ENCODE peak calls at places on chromosomes 5 and 9, in nine cellular contexts. U is adrenal gland; Z is tibial nerve; R is skeletal muscle cell; F is A549; I is CD8-positive, alpha-beta memory T cell; D is SK-N-SH; C is epithelial cell of esophagus; S is GM12865. M is an unnamed sample.

GRCh38 chr9:120765910-120766309 is 27.3 kb downstream of the FBXW2 start:
- DNase-seq in C (no peak), I (no peak), S (no peak), D (no peak), U (no peak), Z (no peak), F (no peak), R (no peak), M (no peak)

GRCh38 chr9:110156902-110157301 is 51.1 kb downstream of the C9orf152 start:
- DNase-seq in F (no peak), I (no peak), R (no peak), U (peak), D (no peak), Z (peak), S (peak), C (no peak), M (no peak)

GRCh38 chr9:78369644-78370219 is 72.8 kb downstream of the PSAT1 start:
- DNase-seq in C (peak), U (peak), S (peak), R (peak), I (peak), Z (peak), D (peak), F (peak), M (peak)

GRCh38 chr5:153209687-153210086 is 280.8 kb upstream of the GRIA1 start:
- DNase-seq in F (no peak), Z (no peak), I (no peak), U (no peak), C (no peak), D (no peak), R (no peak), S (no peak), M (no peak)

GRCh38 chr5:77775773-77776605 is at the start of gene TBCA:
- DNase-seq in S (peak), Z (peak), F (peak), C (peak), U (peak), D (peak), R (peak), I (peak), M (peak)

GRCh38 chr5:73376618-73377170 is 71.9 kb downstream of the FOXD1 start:
- DNase-seq in F (no peak), R (no peak), Z (no peak), D (no peak), S (no peak), U (no peak), I (no peak), C (peak), M (no peak)

GRCh38 chr5:74477082-74477453 is 163.5 kb downstream of the ENC1 start:
- DNase-seq in F (no peak), S (no peak), I (no peak), U (no peak), R (no peak), D (peak), Z (no peak), C (no peak), M (no peak)

GRCh38 chr5:179858241-179858585 is 404 bp downstream of the MRNIP start:
- DNase-seq in Z (peak), D (peak), R (no peak), F (peak), C (peak), U (peak), S (peak), I (peak), M (peak)

GRCh38 chr9:130200038-130200979 is 28.1 kb downstream of the NCS1 start:
- DNase-seq in S (no peak), I (no peak), F (no peak), D (no peak), C (no peak), U (peak), R (no peak), Z (no peak), M (no peak)

GRCh38 chr9:113425072-113425471 is 14.5 kb downstream of the C9orf43 start:
- DNase-seq in R (no peak), C (no peak), D (no peak), U (no peak), Z (no peak), I (no peak), S (no peak), F (no peak), M (no peak)

GRCh38 chr9:7374966-7375650 is 424.5 kb downstream of the DMAC1 start:
- DNase-seq in D (no peak), U (no peak), Z (no peak), I (no peak), S (no peak), C (no peak), F (no peak), R (no peak), M (no peak)

GRCh38 chr5:76705574-76705973 is 10.4 kb upstream of the F2R start:
- DNase-seq in Z (no peak), D (no peak), U (no peak), R (no peak), I (no peak), S (no peak), C (no peak), F (no peak), M (no peak)

GRCh38 chr9:71681708-71682268 is 86.5 kb downstream of the CEMIP2 start:
- DNase-seq in D (no peak), I (no peak), S (no peak), U (no peak), C (peak), R (peak), F (peak), Z (no peak), M (no peak)

GRCh38 chr9:75447281-75447680 is 359.0 kb downstream of the OSTF1 start:
- DNase-seq in I (no peak), D (no peak), C (no peak), Z (no peak), S (no peak), F (no peak), U (no peak), R (no peak), M (no peak)

GRCh38 chr5:171418316-171418981 is 998 bp upstream of the FGF18 start:
- DNase-seq in R (peak), S (peak), I (peak), F (peak), C (peak), U (peak), D (peak), Z (peak), M (peak)

GRCh38 chr9:78954286-78954685 is 617.5 kb upstream of the TLE4 start:
- DNase-seq in S (no peak), I (no peak), R (peak), C (no peak), F (no peak), U (no peak), D (no peak), Z (no peak), M (no peak)

GRCh38 chr5:139131062-139131856 is 66.9 kb downstream of the SIL1 start:
- DNase-seq in C (no peak), Z (peak), D (no peak), U (peak), I (no peak), R (no peak), S (no peak), F (no peak), M (no peak)

DNA sequence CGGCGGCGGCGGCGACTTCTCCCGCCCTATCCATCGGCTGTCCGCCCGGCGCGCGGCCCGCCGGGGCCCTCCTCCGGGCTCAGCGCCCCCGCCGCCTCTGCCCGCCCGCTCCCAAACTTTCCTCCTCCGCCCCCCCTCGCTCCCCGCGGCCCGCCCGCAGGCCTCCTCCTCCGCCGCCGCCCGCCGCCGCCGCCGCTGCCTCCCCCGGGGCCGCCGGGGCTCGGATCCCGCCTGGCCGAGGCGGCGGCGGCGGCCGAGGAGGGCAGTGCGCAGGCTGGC is 460 bp upstream of the PBX3 start:
- DNase-seq in S (no peak), C (no peak), F (no peak), I (no peak), R (no peak), Z (no peak), D (no peak), U (no peak), M (no peak)
- H3K4me3 ChIP-seq in S (peak), C (no peak), F (peak), I (peak), R (peak), Z (peak), D (peak), U (no peak), M (no peak)

GRCh38 chr5:133994297-133994989 is 10.3 kb downstream of the VDAC1 start:
- DNase-seq in I (no peak), Z (no peak), F (no peak), S (no peak), U (no peak), R (no peak), D (no peak), C (no peak), M (no peak)

GRCh38 chr5:133991171-133991910 is 13.4 kb downstream of the VDAC1 start:
- DNase-seq in D (no peak), Z (no peak), I (no peak), R (no peak), S (no peak), U (no peak), C (no peak), F (no peak), M (no peak)

GRCh38 chr5:133993563-133993962 is 11.2 kb downstream of the VDAC1 start:
- DNase-seq in Z (no peak), R (no peak), I (no peak), D (no peak), F (no peak), C (no peak), S (no peak), U (no peak), M (no peak)

GRCh38 chr5:133992429-133993151 is 12.2 kb downstream of the VDAC1 start:
- DNase-seq in I (no peak), S (no peak), C (no peak), D (no peak), Z (no peak), R (no peak), F (no peak), U (no peak), M (no peak)

GRCh38 chr5:133993152-133993548 is 11.6 kb downstream of the VDAC1 start:
- DNase-seq in Z (no peak), U (no peak), C (peak), F (no peak), R (peak), S (no peak), D (no peak), I (no peak), M (no peak)
- H3K4me3 ChIP-seq in Z (no peak), U (no peak), C (no peak), F (no peak), R (no peak), S (no peak), D (no peak), I (no peak), M (no peak)

DNA sequence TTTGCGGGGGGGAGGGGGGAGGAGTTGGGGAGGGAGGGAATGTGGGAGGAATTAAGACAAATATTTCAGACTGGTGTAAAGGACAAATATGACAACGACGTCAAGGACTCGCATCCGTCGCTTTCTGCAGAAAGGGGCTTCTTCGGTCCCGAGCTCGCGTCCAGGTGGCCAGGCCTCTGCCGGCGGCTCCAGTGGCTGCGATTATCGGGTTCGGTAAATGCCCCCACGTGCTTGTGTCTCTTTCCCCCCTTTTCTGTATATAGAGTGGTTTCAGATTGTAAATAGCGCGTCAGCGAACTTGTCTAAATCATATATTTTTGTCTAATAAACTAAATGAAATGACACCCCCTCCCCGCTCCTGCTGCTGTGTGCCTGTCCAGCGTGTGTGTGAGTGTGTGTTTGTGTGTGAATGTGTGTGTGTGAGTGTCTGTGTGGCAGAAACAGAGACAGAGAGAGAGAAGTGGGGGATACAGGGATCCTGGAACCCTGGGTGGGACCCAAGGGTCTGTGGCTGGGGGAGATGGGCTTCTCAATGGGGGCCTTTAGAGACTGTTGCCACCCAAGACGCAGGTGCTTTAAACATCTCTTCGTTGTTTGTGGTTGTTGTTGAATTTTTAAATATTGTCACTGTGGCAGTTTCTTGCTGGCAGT is 5.6 kb downstream of the IRX1 start:
- DNase-seq in C (no peak), I (no peak), Z (no peak), S (no peak), F (no peak), D (no peak), R (no peak), U (no peak), M (no peak)
- H3K4me3 ChIP-seq in C (peak), I (no peak), Z (no peak), S (no peak), F (no peak), D (no peak), R (no peak), U (no peak), M (no peak)

GRCh38 chr9:34664281-34665108 is 2.0 kb upstream of the CCL27 start:
- DNase-seq in C (peak), D (peak), U (peak), F (peak), S (peak), R (peak), I (peak), Z (peak), M (peak)
- H3K4me3 ChIP-seq in C (peak), D (peak), U (peak), F (peak), S (peak), R (peak), I (peak), Z (peak), M (peak)

DNA sequence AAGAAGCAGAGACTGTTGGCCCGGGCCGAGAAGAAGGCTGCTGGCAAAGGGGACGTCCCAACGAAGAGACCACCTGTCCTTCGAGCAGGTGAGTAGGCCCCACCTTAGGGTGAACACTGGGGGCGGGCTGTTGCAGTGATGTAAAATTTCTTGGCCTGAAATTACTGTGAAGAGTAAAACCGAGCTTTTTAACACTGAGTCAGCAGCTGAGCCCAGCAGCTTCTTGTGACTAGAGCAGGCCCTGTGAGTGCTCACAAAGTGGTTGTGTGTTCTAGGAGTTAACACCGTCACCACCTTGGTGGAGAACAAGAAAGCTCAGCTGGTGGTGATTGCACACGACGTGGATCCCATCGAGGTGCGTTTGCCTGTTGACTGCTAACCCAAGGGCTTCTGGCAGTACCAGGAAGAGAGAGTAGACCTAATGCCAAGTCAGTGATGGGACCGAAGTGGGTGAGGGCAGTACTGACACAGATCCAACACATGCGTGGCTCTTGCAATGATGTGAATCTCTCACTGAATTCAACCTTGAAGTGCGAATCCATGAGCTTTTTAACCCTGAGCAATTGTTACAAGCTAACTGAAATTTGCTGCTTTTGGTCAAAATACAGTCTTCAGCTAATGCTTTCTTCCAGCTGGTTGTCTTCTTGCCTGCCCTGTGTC is 2.1 kb downstream of the RPL7A start:
- DNase-seq in D (no peak), U (no peak), S (no peak), I (no peak), R (no peak), Z (no peak), F (no peak), C (no peak), M (no peak)
- H3K4me3 ChIP-seq in D (peak), U (no peak), S (peak), I (no peak), R (no peak), Z (no peak), F (peak), C (peak), M (peak)